ENCODE peak calls at places on chromosomes 4 and X, in four cellular contexts. F, E, U and Q are unnamed samples.

GRCh38 chrX:40175416-40176255 is 77.9 kb upstream of the BCOR start:
- DNase-seq in F (peak), E (no peak), U (peak), Q (peak)

GRCh38 chr4:165331823-165332222 is 4.4 kb downstream of the MSMO1 start:
- DNase-seq in F (no peak), E (no peak), U (no peak), Q (no peak)

GRCh38 chr4:78250500-78250899 is 193.4 kb downstream of the FRAS1 start:
- DNase-seq in F (peak), E (no peak), U (no peak), Q (peak)

GRCh38 chr4:55183926-55184599 is 58.7 kb upstream of the KDR start:
- DNase-seq in F (no peak), E (peak), U (no peak), Q (no peak)

GRCh38 chr4:141329174-141329569 is 108.5 kb downstream of the ZNF330 start:
- DNase-seq in F (no peak), E (peak), U (no peak), Q (no peak)

GRCh38 chr4:156941940-156942548 is 29.6 kb downstream of the PDGFC start:
- DNase-seq in F (no peak), E (peak), U (peak), Q (no peak)

GRCh38 chr4:5639556-5639955 is 68.8 kb downstream of the EVC2 start:
- DNase-seq in F (no peak), E (no peak), U (no peak), Q (no peak)

GRCh38 chr4:178086324-178086723 is 644.1 kb upstream of the AGA start:
- DNase-seq in F (no peak), E (no peak), U (no peak), Q (no peak)

GRCh38 chr4:88660446-88661294 is 37.0 kb downstream of the NAP1L5 start:
- DNase-seq in F (no peak), E (no peak), U (no peak), Q (no peak)

GRCh38 chrX:107562482-107562881 is 65.8 kb upstream of the PRPS1 start:
- DNase-seq in F (no peak), E (no peak), U (no peak), Q (no peak)

GRCh38 chr4:108903464-108904221 is 140.8 kb upstream of the ETNPPL start:
- DNase-seq in F (peak), E (no peak), U (no peak), Q (no peak)

GRCh38 chr4:13173974-13174373 is 310.2 kb downstream of the RAB28 start:
- DNase-seq in F (no peak), E (no peak), U (peak), Q (no peak)

GRCh38 chrX:24963823-24964222 is 51.9 kb downstream of the ARX start:
- DNase-seq in F (no peak), E (no peak), U (no peak), Q (no peak)